ENCODE peak calls at places on chromosomes 6 and 20, in four cellular contexts. W is heart right ventricle, B is stomach, G is neural crest cell. H is an unnamed sample.

GRCh38 chr6:73704260-73704659 is 8.3 kb downstream of the CD109 start:
- DNase-seq in B (no peak), W (no peak), G (no peak), H (no peak)

GRCh38 chr6:101397199-101397598 is 3.7 kb downstream of the GRIK2 start:
- DNase-seq in B (no peak), G (no peak), W (no peak), H (no peak)

GRCh38 chr6:100435299-100435698 is 29.4 kb downstream of the SIM1 start:
- DNase-seq in G (no peak), W (no peak), B (no peak), H (no peak)

GRCh38 chr6:126812651-126813050 is 305.8 kb upstream of the RSPO3 start:
- DNase-seq in W (no peak), B (no peak), G (no peak), H (no peak)

GRCh38 chr6:110390404-110390803 is 25.0 kb downstream of the DDO start:
- DNase-seq in G (no peak), W (no peak), B (no peak), H (no peak)

GRCh38 chr6:42552380-42552779 is 11.4 kb upstream of the UBR2 start:
- DNase-seq in B (no peak), G (no peak), W (no peak), H (no peak)

GRCh38 chr6:97630592-97630991 is 347.6 kb upstream of the MMS22L start:
- DNase-seq in G (no peak), B (no peak), W (no peak), H (no peak)

GRCh38 chr6:91185072-91185471 is 598.2 kb upstream of the MAP3K7 start:
- DNase-seq in G (no peak), B (no peak), W (no peak), H (no peak)

GRCh38 chr20:50575869-50576720 is 65.9 kb downstream of the PTPN1 start:
- DNase-seq in W (peak), G (peak), B (peak), H (peak)

GRCh38 chr6:115667478-115667996 is 393.2 kb downstream of the FRK start:
- DNase-seq in W (no peak), B (no peak), G (no peak), H (no peak)

GRCh38 chr20:11193241-11193640 is 519.4 kb upstream of the JAG1 start:
- DNase-seq in G (no peak), W (no peak), B (no peak), H (no peak)

GRCh38 chr20:51125774-51126173 is 102.9 kb upstream of the KCNG1 start:
- DNase-seq in G (no peak), W (no peak), B (no peak), H (no peak)

GRCh38 chr6:89310929-89311328 is 4.2 kb downstream of the GABRR2 start:
- DNase-seq in W (no peak), G (no peak), B (no peak), H (no peak)

GRCh38 chr6:112337209-112337638 is 9.9 kb upstream of the RFPL4B start:
- DNase-seq in B (peak), G (peak), W (peak), H (peak)

GRCh38 chr6:33212857-33213165 is 4.5 kb downstream of the RING1 start:
- DNase-seq in W (no peak), G (no peak), B (no peak), H (no peak)

GRCh38 chr20:17615645-17616479 is 46.0 kb downstream of the DSTN start:
- DNase-seq in G (no peak), W (no peak), B (peak), H (no peak)

GRCh38 chr6:34513628-34514027 is 42.5 kb downstream of the SPDEF start:
- DNase-seq in W (no peak), G (no peak), B (no peak), H (no peak)

GRCh38 chr6:34515473-34516387 is 40.4 kb downstream of the SPDEF start:
- DNase-seq in W (no peak), G (no peak), B (no peak), H (no peak)

GRCh38 chr6:34514112-34514511 is 42.0 kb downstream of the SPDEF start:
- DNase-seq in G (no peak), B (no peak), W (no peak), H (no peak)

GRCh38 chr6:34516391-34517324 is 39.5 kb downstream of the SPDEF start:
- DNase-seq in G (no peak), W (no peak), B (no peak), H (no peak)

GRCh38 chr6:34514593-34515472 is 41.3 kb downstream of the SPDEF start:
- DNase-seq in W (peak), B (no peak), G (peak), H (peak)
- TF ChIP-seq CTCF in W (no peak), B (no peak), G (no peak), H (no peak)

GRCh38 chr20:33443006-33443511 is 504 bp downstream of the SNTA1 start:
- DNase-seq in W (no peak), B (peak), G (no peak), H (peak)
- TF ChIP-seq CTCF in W (no peak), B (no peak), G (no peak), H (no peak)

GRCh38 chr6:132023490-132023889 is 72.3 kb upstream of the CCN2 start:
- DNase-seq in B (no peak), W (no peak), G (no peak), H (no peak)
- TF ChIP-seq CTCF in B (no peak), W (no peak), G (no peak), H (no peak)

GRCh38 chr6:44255848-44256247 is 1.5 kb downstream of the SLC35B2 start:
- DNase-seq in G (no peak), W (no peak), B (no peak), H (no peak)

GRCh38 chr6:44251576-44252524 is 4.9 kb downstream of the HSP90AB1 start:
- DNase-seq in W (no peak), G (no peak), B (no peak), H (no peak)

GRCh38 chr6:44254957-44255808 is 2.1 kb downstream of the SLC35B2 start:
- DNase-seq in W (no peak), G (no peak), B (no peak), H (no peak)

GRCh38 chr6:44254201-44254956 is 2.9 kb downstream of the SLC35B2 start:
- DNase-seq in W (no peak), G (no peak), B (no peak), H (no peak)

GRCh38 chr6:44253307-44254101 is 3.8 kb downstream of the SLC35B2 start:
- DNase-seq in B (peak), W (no peak), G (peak), H (peak)
- TF ChIP-seq CTCF in B (peak), W (peak), G (peak), H (no peak)

GRCh38 chr6:25676775-25677174 is 24.8 kb downstream of the SCGN start:
- DNase-seq in G (no peak), B (no peak), W (no peak), H (no peak)
- TF ChIP-seq CTCF in G (no peak), B (no peak), W (no peak), H (no peak)

GRCh38 chr20:62437430-62437829 is 10.1 kb upstream of the RBBP8NL start:
- DNase-seq in B (no peak), G (no peak), W (no peak), H (no peak)

GRCh38 chr20:62434098-62434497 is 6.8 kb upstream of the RBBP8NL start:
- DNase-seq in W (no peak), G (no peak), B (peak), H (no peak)

GRCh38 chr20:62436692-62437091 is 9.4 kb upstream of the RBBP8NL start:
- DNase-seq in G (no peak), B (no peak), W (no peak), H (no peak)

GRCh38 chr20:62439218-62439617 is 11.9 kb upstream of the RBBP8NL start:
- DNase-seq in W (no peak), B (no peak), G (no peak), H (no peak)

DNA sequence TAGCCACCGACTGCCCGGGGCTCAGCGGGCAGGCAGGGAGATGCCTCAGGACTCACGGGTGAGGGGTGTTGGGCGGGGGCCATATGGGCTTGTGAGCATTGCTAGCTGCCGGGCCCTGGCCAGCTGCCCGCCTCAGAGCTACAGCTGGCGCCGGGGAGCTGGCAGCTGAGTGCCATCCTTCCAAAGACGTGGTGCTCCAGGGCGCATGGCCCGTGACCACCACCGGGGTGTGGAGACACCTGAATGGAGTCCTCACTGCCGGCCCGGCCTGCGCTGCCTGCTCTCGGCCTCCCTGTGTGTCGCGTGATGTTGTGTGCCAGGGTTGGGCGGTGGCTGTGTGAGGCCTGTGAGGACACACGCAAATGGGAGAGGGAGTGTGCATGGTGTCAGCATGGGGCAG is 10.6 kb upstream of the RBBP8NL start:
- DNase-seq in W (no peak), G (no peak), B (no peak), H (no peak)
- TF ChIP-seq CTCF in W (no peak), G (no peak), B (no peak), H (peak)

GRCh38 chr6:87391334-87391733 is 16.4 kb upstream of the CFAP206 start:
- DNase-seq in W (no peak), G (peak), B (no peak), H (peak)
- TF ChIP-seq CTCF in W (peak), G (peak), B (no peak), H (peak)

GRCh38 chr20:16007978-16008377 is 565.3 kb downstream of the KIF16B start:
- DNase-seq in B (no peak), W (no peak), G (no peak), H (no peak)
- TF ChIP-seq CTCF in B (no peak), W (no peak), G (no peak), H (no peak)

GRCh38 chr6:134537146-134537555 is 219.2 kb upstream of the SGK1 start:
- DNase-seq in B (no peak), W (no peak), G (no peak), H (no peak)
- TF ChIP-seq CTCF in B (no peak), W (no peak), G (no peak), H (no peak)

H was measured in endothelial cell.